ENCODE peak calls at places on chromosomes 16 and 17, in eight cellular contexts. X is effector memory CD4-positive, alpha-beta T cell; L is A549; J is HL-60; Y is AG10803; O is Peyer's patch; R is right lobe of liver; P is esophagus muscularis mucosa. G is an unnamed sample.

GRCh38 chr17:51650202-51650601 is 389.9 kb downstream of the UTP18 start:
- DNase-seq in X (no peak), L (no peak), J (no peak), Y (no peak), O (no peak), R (no peak), P (no peak), G (no peak)

GRCh38 chr17:68794636-68795503 is 160.3 kb downstream of the ABCA8 start:
- DNase-seq in X (no peak), L (no peak), J (no peak), Y (peak; percentile 77), O (no peak), R (no peak), P (no peak), G (peak; percentile 86)

GRCh38 chr17:17119533-17119932 is 77.3 kb downstream of the MPRIP start:
- DNase-seq in X (peak; percentile 71), L (peak; percentile 34), J (peak; percentile 6), Y (peak; percentile 50), O (no peak), R (no peak), P (no peak), G (peak; percentile 37)

GRCh38 chr16:85819711-85820110 is 20.2 kb downstream of the COX4I1 start:
- DNase-seq in X (no peak), L (peak; percentile 17), J (no peak), Y (no peak), O (peak; percentile 46), R (no peak), P (no peak), G (no peak)

GRCh38 chr17:76085731-76086366 is 6.9 kb downstream of the ZACN start:
- DNase-seq in X (no peak), L (no peak), J (no peak), Y (no peak), O (no peak), R (no peak), P (no peak), G (no peak)

GRCh38 chr16:47392114-47392513 is 68.7 kb downstream of the ITFG1 start:
- DNase-seq in X (no peak), L (no peak), J (peak; percentile 87), Y (no peak), O (no peak), R (no peak), P (no peak), G (no peak)

GRCh38 chr17:17698869-17699351 is 17.7 kb downstream of the RAI1 start:
- DNase-seq in X (no peak), L (no peak), J (no peak), Y (no peak), O (no peak), R (no peak), P (no peak), G (no peak)

GRCh38 chr16:79893445-79893844 is 292.9 kb upstream of the MAF start:
- DNase-seq in X (no peak), L (no peak), J (no peak), Y (no peak), O (no peak), R (no peak), P (no peak), G (no peak)

GRCh38 chr16:57167951-57168350 is 17.9 kb downstream of the PSME3IP1 start:
- DNase-seq in X (no peak), L (peak; percentile 73), J (peak; percentile 69), Y (peak; percentile 79), O (no peak), R (no peak), P (no peak), G (peak; percentile 90)

DNA sequence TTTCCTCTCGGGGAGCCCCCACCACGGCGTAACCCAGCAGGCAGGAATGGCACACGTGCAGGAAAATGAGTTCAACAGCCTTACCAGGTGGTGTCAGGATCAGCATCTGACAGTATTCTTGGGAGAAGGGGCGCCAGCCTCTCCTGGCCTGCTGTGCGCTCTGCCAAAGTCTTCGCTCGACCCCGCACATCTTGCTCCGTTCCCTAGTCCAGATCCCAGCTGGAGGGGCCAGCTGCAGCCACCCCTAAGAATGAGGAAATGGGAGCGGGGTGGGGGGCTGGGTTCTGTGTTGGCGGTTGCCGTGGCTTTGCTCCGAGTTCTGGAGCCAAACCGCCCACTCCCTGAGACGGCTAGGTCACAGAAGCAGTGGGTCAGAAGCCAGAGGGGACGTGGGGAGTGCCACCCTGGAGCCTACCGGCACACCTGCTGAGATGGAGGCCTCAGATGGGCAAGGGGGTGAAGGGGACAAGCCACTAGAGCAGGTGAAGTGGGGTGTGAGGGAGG is at the start of gene CHCT1:
- DNase-seq in X (no peak), L (no peak), J (peak; percentile 42), Y (no peak), O (no peak), R (no peak), P (no peak), G (no peak)
- H3K4me3 ChIP-seq in X (peak within 1 kb of the TSS; percentile 72), L (peak within 1 kb of the TSS; percentile 44), J (peak within 1 kb of the TSS; percentile 47), Y (peak within 1 kb of the TSS; percentile 63), O (peak within 1 kb of the TSS; percentile 51), R (peak within 1 kb of the TSS; percentile 46), P (peak within 1 kb of the TSS; percentile 53), G (peak within 1 kb of the TSS; percentile 52)

GRCh38 chr16:67844441-67844840 is 2.3 kb upstream of the NUTF2 start:
- DNase-seq in X (no peak), L (no peak), J (no peak), Y (peak; percentile 37), O (no peak), R (no peak), P (no peak), G (peak; percentile 33)

GRCh38 chr16:67845291-67846062 is 1.3 kb upstream of the NUTF2 start:
- DNase-seq in X (no peak), L (no peak), J (peak; percentile 29), Y (no peak), O (no peak), R (no peak), P (no peak), G (no peak)

GRCh38 chr16:67847064-67847861 is at the start of gene CENPT:
- DNase-seq in X (no peak), L (peak; percentile 66), J (peak; percentile 9), Y (peak; percentile 72), O (peak; percentile 66), R (peak; percentile 76), P (no peak), G (peak; percentile 57)

GRCh38 chr16:67846320-67847063 is at the start of gene NUTF2:
- DNase-seq in X (peak; percentile 91), L (peak; percentile 96), J (peak; percentile 98), Y (peak; percentile 90), O (peak; percentile 97), R (peak; percentile 97), P (peak; percentile 99), G (peak; percentile 93)

DNA sequence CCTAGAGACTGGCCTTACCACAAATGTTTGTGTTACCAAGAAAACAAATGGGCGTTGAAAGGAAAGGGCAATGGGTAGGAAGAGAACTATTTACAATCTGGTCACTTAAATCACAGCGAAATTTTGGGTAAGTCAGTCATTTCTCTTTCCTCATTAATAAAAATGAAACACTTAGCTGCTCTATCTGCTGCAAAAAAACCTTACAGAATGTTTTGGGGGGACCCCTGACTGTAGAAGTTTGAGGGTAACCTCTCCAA is 742 bp upstream of the NUTF2 start:
- DNase-seq in X (no peak), L (no peak), J (no peak), Y (no peak), O (no peak), R (no peak), P (no peak), G (no peak)
- H3K4me3 ChIP-seq in X (peak overlapping the region; percentile 90), L (peak overlapping the region; percentile 93), J (peak overlapping the region; percentile 99), Y (peak overlapping the region; percentile 88), O (peak overlapping the region; percentile 92), R (peak overlapping the region; percentile 96), P (peak overlapping the region; percentile 88), G (peak overlapping the region; percentile 92)

DNA sequence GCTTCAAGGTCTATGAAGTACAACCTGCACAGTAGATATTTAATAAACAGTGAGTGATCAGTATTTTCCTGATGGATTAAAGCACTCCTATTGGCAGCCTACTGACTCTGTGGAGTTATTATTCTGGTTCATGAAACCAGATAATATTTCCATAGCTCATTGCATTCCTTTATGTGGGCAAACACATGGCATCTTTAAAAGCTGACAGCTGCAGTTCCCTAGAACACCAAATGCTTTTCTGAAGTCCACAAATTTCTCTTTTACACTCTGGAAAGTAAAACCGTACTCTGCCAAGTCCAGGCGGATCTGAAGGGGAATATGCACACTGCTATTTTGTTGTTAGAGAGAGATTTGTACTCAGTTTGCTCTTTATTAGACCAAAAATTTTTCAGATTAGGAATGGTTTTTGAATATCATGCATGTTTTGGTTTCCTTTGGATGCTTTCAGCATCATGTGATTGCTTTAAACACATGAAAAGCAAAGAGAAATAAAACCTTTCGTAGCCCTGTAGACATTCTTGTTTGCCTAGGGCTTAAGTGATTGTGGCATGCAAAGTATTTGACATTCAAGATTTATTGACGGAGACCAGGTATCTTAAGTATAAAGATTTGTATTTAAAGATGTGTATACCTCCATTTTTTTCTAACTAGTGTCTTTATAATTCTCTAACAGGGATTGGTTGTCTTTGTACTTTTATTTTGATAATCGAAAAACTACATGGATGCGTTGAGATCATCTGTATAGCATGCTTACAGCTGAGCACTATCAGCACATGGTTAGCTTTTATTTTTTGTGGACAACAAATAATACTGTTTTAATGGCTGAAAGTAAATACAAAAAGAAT is 19.5 kb downstream of the SEC14L1 start:
- DNase-seq in X (no peak), L (no peak), J (no peak), Y (peak; percentile 31), O (no peak), R (no peak), P (no peak), G (no peak)
- H3K4me3 ChIP-seq in X (no peak overlapping the region), L (no peak overlapping the region), J (no peak overlapping the region), Y (no peak overlapping the region), O (no peak overlapping the region), R (no peak overlapping the region), P (no peak overlapping the region), G (no peak overlapping the region)

DNA sequence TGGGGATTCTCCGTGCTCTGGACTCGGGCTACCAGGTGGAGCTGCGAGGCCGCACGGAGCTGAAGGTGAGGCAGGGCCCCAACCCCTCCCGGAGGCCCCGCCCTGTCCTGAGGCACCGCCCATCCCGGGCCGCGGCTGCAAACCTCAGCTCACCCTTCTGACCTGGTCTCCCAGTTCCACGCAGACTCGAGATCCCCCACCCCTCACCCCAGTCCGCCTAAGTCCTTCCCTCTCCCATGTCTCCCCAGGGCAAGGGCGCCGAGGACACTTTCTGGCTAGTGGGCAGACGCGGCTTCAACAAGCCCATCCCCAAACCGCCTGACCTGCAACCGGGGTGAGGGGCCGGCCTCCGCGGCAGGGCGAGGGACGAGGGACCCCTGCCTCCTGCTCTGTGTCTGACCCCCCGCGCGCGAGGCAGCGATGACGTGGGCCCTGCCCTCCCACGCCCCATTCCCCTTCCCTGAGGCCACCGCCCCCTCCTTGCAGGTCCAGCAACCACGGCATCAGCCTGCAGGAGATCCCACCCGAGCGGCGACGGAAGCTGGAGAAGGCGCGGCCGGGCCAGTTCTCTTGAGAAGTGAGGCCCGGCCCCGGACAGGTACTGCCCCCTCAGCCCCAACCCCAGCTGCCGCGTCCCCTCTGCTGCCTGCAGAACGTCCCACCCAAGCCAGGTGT is 13.7 kb downstream of the GUCY2D start:
- DNase-seq in X (no peak), L (no peak), J (no peak), Y (no peak), O (no peak), R (no peak), P (no peak), G (no peak)
- H3K4me3 ChIP-seq in X (peak overlapping the region; percentile 56), L (peak overlapping the region; percentile 47), J (no peak overlapping the region), Y (no peak overlapping the region), O (peak overlapping the region; percentile 38), R (peak overlapping the region; percentile 31), P (peak overlapping the region; percentile 40), G (peak overlapping the region; percentile 36)